ENCODE peak calls at places on chromosomes 7 and 10, in five cellular contexts. T is heart right ventricle, H is HFF-Myc, P is heart left ventricle, S is neural progenitor cell. O is an unnamed sample.

GRCh38 chr7:259751-260405 is 30.1 kb upstream of the FOXL3 start:
- DNase-seq in S (no peak), T (no peak), P (peak), H (no peak), O (no peak)

GRCh38 chr10:80154978-80155695 is 22.6 kb downstream of the PLAC9 start:
- DNase-seq in H (no peak), S (no peak), T (no peak), P (no peak), O (peak)

GRCh38 chr10:80443531-80443974 is 10.6 kb upstream of the TSPAN14 start:
- DNase-seq in S (no peak), H (peak), T (no peak), P (peak), O (no peak)

GRCh38 chr7:98126311-98127142 is 19.9 kb downstream of the LMTK2 start:
- DNase-seq in H (no peak), S (no peak), T (no peak), P (no peak), O (no peak)

GRCh38 chr10:62866451-62866850 is 50.3 kb upstream of the EGR2 start:
- DNase-seq in S (no peak), P (no peak), T (no peak), H (no peak), O (no peak)

GRCh38 chr10:44517635-44518034 is 132.7 kb upstream of the CXCL12 start:
- DNase-seq in H (no peak), T (no peak), S (peak), P (no peak), O (no peak)

GRCh38 chr7:113197274-113197673 is 78.9 kb upstream of the SMIM30 start:
- DNase-seq in S (no peak), T (no peak), H (peak), P (no peak), O (peak)

GRCh38 chr7:113730309-113730955 is 188.4 kb downstream of the PPP1R3A start:
- DNase-seq in H (no peak), S (no peak), P (no peak), T (no peak), O (peak)

GRCh38 chr7:105060923-105061322 is 46.9 kb downstream of the KMT2E start:
- DNase-seq in P (no peak), S (no peak), H (no peak), T (no peak), O (no peak)

GRCh38 chr10:97961979-97962378 is 68.4 kb downstream of the CRTAC1 start:
- DNase-seq in P (no peak), T (no peak), H (no peak), S (no peak), O (no peak)

GRCh38 chr10:52740913-52741675 is 31.5 kb downstream of the MBL2 start:
- DNase-seq in H (no peak), P (no peak), T (no peak), S (peak), O (no peak)

GRCh38 chr10:97759981-97760345 is 11.8 kb downstream of the SFRP5 start:
- DNase-seq in H (no peak), S (no peak), P (no peak), T (no peak), O (no peak)

GRCh38 chr10:71344154-71344915 is 25.3 kb downstream of the SLC29A3 start:
- DNase-seq in P (no peak), T (no peak), H (no peak), S (peak), O (no peak)

DNA sequence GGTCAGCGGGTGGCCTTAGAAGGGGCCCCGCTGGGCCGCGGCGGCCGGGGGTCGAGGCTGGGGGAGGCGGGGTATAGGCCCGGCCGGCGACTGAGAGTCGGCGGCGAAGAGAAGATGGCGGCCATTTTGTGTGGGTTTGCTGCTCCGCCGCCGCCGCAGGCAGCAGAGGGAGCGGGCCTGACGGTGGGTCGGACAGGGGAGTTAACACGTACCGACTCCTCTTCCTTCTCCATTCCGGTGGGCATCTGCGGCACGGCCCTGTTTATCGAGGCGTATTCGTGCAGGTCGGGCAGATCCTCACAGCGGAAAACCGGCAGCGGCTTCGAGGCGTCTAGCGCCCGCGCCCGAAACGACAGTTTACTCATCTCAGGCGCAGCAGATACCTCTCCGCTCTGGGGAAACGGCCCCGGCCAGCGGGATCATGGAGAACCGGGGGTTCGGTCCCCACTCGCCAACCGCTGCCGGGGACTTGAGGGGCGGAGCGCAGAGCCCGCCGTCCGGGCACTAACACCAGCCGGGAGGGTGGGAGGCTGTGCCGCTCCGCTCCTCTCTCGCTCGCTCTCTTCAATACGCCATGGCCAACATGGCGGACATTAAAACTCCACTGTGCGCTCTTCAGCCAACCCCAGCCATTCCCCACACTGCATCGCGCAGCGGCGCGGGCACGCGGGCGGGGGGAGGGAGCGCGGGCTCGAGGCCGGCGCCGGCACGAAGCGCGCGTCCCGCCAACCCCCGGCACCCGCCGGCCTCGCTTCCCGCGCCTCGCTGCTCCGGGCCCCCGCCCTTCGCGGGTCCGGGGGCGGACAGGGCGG is at the start of gene EPC1:
- DNase-seq in P (peak), T (peak), H (peak), S (peak), O (no peak)
- TF ChIP-seq CTCF in P (no peak), T (no peak), H (no peak), S (no peak), O (no peak)

DNA sequence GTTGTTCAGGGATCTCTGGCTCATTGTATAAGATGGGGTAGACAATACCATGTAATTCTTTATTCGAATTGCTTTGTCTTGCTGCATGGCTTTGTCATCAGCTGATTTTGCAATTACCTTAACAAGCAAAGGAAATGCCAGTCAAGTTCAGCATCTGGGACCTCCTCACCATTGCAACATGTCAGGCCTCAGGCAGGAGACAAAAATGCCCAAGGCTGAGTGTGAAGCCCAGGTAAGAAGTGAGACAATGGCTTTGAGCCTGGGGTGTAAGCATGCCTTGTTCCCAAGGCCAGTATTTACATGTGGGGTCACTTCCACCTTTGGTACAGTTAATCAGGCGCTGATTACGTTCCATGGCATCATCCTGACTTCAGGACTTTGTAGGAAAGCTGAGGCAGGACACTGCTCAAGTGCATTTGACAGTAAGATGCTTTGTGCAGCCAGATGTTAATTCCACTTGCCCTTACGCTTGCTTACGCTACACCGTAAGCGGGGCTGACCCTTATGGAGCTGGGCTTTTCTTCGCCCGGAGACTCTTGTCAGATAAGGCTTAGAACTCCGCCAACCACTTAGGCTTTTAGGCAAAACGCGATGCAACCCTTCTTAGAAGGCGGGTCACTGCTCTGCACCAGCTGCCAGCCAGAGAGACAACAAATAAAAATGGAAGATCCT is 1.5 kb upstream of the SP4 start:
- DNase-seq in P (no peak), S (no peak), T (no peak), H (no peak), O (no peak)
- H3K4me3 ChIP-seq in P (peak), S (peak), T (peak), H (peak), O (peak)

DNA sequence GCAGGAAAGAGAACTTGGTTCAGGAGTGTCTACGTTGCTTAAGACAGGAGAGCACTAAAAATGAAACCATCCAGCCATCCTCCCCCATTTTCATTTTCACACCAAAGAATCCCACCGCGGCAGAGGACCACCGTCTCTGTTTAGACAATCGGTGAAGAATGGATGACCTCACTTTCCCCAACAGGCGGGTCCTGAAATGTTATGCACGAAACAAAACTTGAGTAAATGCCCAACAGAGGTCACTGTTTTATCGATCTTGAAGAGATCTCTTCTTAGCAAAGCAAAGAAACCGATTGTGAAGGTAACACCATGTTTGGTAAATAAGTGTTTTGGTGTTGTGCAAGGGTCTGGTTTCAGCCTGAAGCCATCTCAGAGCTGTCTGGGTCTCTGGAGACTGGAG is 1.4 kb upstream of the IL6 start:
- DNase-seq in H (no peak), P (no peak), S (peak), T (no peak), O (no peak)
- TF ChIP-seq CTCF in H (no peak), P (no peak), S (no peak), T (peak), O (no peak)

DNA sequence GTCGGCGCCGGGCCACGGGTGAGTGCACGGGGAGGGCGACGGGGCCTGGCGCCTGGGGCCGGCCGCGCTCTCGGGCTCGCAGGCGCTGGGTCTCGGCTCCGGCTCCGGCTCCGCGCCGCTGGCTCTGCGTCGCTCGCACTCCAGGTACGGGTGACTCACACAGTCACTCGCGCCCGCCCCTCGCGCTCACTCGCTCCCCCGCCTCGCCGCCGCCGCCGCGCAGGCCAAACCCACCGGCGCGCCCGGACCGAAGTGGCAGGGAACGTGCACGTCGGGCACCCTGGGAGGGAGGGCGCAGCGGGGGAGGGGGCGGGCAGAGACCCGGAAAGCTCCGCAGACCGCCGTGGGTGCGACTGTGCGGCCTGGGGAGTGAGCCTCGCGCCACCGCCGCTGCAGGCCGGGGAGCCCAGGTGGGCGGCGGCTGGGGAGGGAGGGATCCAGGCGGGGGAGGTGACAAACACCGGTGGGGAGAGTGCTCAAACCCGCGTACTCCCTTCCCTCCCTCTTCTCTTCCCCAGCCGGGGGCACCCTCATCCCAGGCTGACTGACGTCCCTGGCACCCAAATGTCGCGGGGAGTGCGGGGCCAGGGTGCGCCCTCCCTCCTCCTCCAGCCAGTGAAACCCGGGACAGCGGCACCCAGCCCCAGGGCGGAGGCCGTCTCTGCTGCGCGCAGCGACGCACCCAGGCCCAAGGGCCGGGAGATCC is 277.0 kb upstream of the NEBL start:
- DNase-seq in P (peak), S (peak), T (peak), H (no peak), O (no peak)
- H3K4me3 ChIP-seq in P (peak), S (peak), T (peak), H (peak), O (peak)

DNA sequence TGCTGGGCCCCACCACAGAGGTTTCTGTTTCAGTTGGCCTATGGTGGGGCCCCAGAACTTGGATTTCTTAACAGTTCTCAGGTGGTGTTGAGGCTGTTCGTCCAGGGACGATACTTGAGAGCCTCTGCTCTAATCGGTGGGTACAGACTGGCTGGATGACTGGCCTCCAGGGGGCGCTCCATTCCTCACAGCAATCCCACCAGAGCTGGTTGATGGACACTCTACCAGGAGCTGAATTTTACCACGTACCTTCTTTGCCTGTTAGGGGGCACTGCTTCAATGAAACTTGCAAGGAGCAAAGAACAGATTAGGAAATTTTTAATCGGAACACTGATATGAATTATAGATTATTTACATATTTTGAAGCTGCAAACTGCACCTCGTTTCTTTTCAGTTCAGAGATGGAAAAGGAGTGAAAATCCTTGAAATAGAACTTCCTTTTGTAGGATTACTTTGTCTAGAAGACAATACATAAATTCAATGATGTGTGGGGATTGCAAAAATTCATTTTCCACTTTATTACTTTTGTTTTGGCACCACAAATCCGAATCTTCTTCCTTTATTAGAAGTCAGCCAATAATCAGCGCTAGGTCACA is 44.8 kb downstream of the KBTBD2 start:
- DNase-seq in H (peak), P (peak), T (peak), S (peak), O (no peak)
- TF ChIP-seq CTCF in H (peak), P (peak), T (peak), S (peak), O (peak)